ENCODE peak calls at places on chromosomes 7 and 10, in six cellular contexts. One of them, this sample, is unnamed.

GRCh38 chr7:2781636-2782035 is 62.5 kb downstream of the GNA12 start:
- DNase-seq in lower leg skin: no peak
- DNase-seq in foreskin fibroblast: no peak
- DNase-seq in activated CD4-positive, CD25-positive, alpha-beta regulatory T cell: no peak
- DNase-seq in B cell: no peak
- DNase-seq in stimulated activated CD4-positive, alpha-beta T cell treated with anti-CD3 and anti-CD28 coated beads, Interleukin-2, amount 100 ng/mL, for 48 hours: no peak
- DNase-seq in this sample: no peak

GRCh38 chr7:91264083-91264923 is at the start of gene FZD1:
- DNase-seq in lower leg skin: peak; percentile 96
- DNase-seq in foreskin fibroblast: peak; percentile 99
- DNase-seq in activated CD4-positive, CD25-positive, alpha-beta regulatory T cell: no peak
- DNase-seq in B cell: peak; percentile 69
- DNase-seq in stimulated activated CD4-positive, alpha-beta T cell treated with anti-CD3 and anti-CD28 coated beads, Interleukin-2, amount 100 ng/mL, for 48 hours: peak; percentile 54
- DNase-seq in this sample: no peak

GRCh38 chr10:58212622-58213021 is 55.1 kb downstream of the IPMK start:
- DNase-seq in lower leg skin: no peak
- DNase-seq in foreskin fibroblast: no peak
- DNase-seq in activated CD4-positive, CD25-positive, alpha-beta regulatory T cell: no peak
- DNase-seq in B cell: no peak
- DNase-seq in stimulated activated CD4-positive, alpha-beta T cell treated with anti-CD3 and anti-CD28 coated beads, Interleukin-2, amount 100 ng/mL, for 48 hours: no peak
- DNase-seq in this sample: no peak

GRCh38 chr7:114048386-114049235 is 129.8 kb upstream of the PPP1R3A start:
- DNase-seq in lower leg skin: no peak
- DNase-seq in foreskin fibroblast: peak; percentile 24
- DNase-seq in activated CD4-positive, CD25-positive, alpha-beta regulatory T cell: no peak
- DNase-seq in B cell: no peak
- DNase-seq in stimulated activated CD4-positive, alpha-beta T cell treated with anti-CD3 and anti-CD28 coated beads, Interleukin-2, amount 100 ng/mL, for 48 hours: no peak
- DNase-seq in this sample: no peak

GRCh38 chr7:128358233-128358632 is 3.3 kb downstream of the PRRT4 start:
- DNase-seq in lower leg skin: no peak
- DNase-seq in foreskin fibroblast: no peak
- DNase-seq in activated CD4-positive, CD25-positive, alpha-beta regulatory T cell: no peak
- DNase-seq in B cell: no peak
- DNase-seq in stimulated activated CD4-positive, alpha-beta T cell treated with anti-CD3 and anti-CD28 coated beads, Interleukin-2, amount 100 ng/mL, for 48 hours: no peak
- DNase-seq in this sample: no peak

GRCh38 chr10:97024181-97025073 is 161.3 kb downstream of the SLIT1 start:
- DNase-seq in lower leg skin: no peak
- DNase-seq in foreskin fibroblast: peak; percentile 72
- DNase-seq in activated CD4-positive, CD25-positive, alpha-beta regulatory T cell: no peak
- DNase-seq in B cell: no peak
- DNase-seq in stimulated activated CD4-positive, alpha-beta T cell treated with anti-CD3 and anti-CD28 coated beads, Interleukin-2, amount 100 ng/mL, for 48 hours: no peak
- DNase-seq in this sample: no peak

GRCh38 chr7:30285067-30285530 is 702 bp downstream of the ZNRF2 start:
- DNase-seq in lower leg skin: no peak
- DNase-seq in foreskin fibroblast: peak; percentile 18
- DNase-seq in activated CD4-positive, CD25-positive, alpha-beta regulatory T cell: peak; percentile 22
- DNase-seq in B cell: peak; percentile 72
- DNase-seq in stimulated activated CD4-positive, alpha-beta T cell treated with anti-CD3 and anti-CD28 coated beads, Interleukin-2, amount 100 ng/mL, for 48 hours: peak; percentile 15
- DNase-seq in this sample: no peak

GRCh38 chr10:34966440-34966839 is 123.7 kb downstream of the CUL2 start:
- DNase-seq in lower leg skin: no peak
- DNase-seq in foreskin fibroblast: peak; percentile 10
- DNase-seq in activated CD4-positive, CD25-positive, alpha-beta regulatory T cell: no peak
- DNase-seq in B cell: no peak
- DNase-seq in stimulated activated CD4-positive, alpha-beta T cell treated with anti-CD3 and anti-CD28 coated beads, Interleukin-2, amount 100 ng/mL, for 48 hours: no peak
- DNase-seq in this sample: no peak

GRCh38 chr7:30717181-30717580 is 34.8 kb upstream of the INMT start:
- DNase-seq in lower leg skin: no peak
- DNase-seq in foreskin fibroblast: peak; percentile 25
- DNase-seq in activated CD4-positive, CD25-positive, alpha-beta regulatory T cell: no peak
- DNase-seq in B cell: no peak
- DNase-seq in stimulated activated CD4-positive, alpha-beta T cell treated with anti-CD3 and anti-CD28 coated beads, Interleukin-2, amount 100 ng/mL, for 48 hours: no peak
- DNase-seq in this sample: no peak

GRCh38 chr10:106566871-106567270 is 597.6 kb downstream of the SORCS1 start:
- DNase-seq in lower leg skin: no peak
- DNase-seq in foreskin fibroblast: no peak
- DNase-seq in activated CD4-positive, CD25-positive, alpha-beta regulatory T cell: no peak
- DNase-seq in B cell: no peak
- DNase-seq in stimulated activated CD4-positive, alpha-beta T cell treated with anti-CD3 and anti-CD28 coated beads, Interleukin-2, amount 100 ng/mL, for 48 hours: no peak
- DNase-seq in this sample: no peak

GRCh38 chr10:95406651-95407280 is 116.0 kb upstream of the PDLIM1 start:
- DNase-seq in lower leg skin: no peak
- DNase-seq in foreskin fibroblast: no peak
- DNase-seq in activated CD4-positive, CD25-positive, alpha-beta regulatory T cell: no peak
- DNase-seq in B cell: no peak
- DNase-seq in stimulated activated CD4-positive, alpha-beta T cell treated with anti-CD3 and anti-CD28 coated beads, Interleukin-2, amount 100 ng/mL, for 48 hours: no peak
- DNase-seq in this sample: no peak

GRCh38 chr7:39357648-39358047 is 208.6 kb upstream of the YAE1 start:
- DNase-seq in lower leg skin: no peak
- DNase-seq in foreskin fibroblast: no peak
- DNase-seq in activated CD4-positive, CD25-positive, alpha-beta regulatory T cell: no peak
- DNase-seq in B cell: no peak
- DNase-seq in stimulated activated CD4-positive, alpha-beta T cell treated with anti-CD3 and anti-CD28 coated beads, Interleukin-2, amount 100 ng/mL, for 48 hours: no peak
- DNase-seq in this sample: no peak

GRCh38 chr7:153002164-153002563 is 242.6 kb downstream of the ACTR3B start:
- DNase-seq in lower leg skin: no peak
- DNase-seq in foreskin fibroblast: no peak
- DNase-seq in activated CD4-positive, CD25-positive, alpha-beta regulatory T cell: no peak
- DNase-seq in B cell: no peak
- DNase-seq in stimulated activated CD4-positive, alpha-beta T cell treated with anti-CD3 and anti-CD28 coated beads, Interleukin-2, amount 100 ng/mL, for 48 hours: no peak
- DNase-seq in this sample: no peak